ENCODE peak calls at places on chromosomes 13 and 19, in four cellular contexts. H, O, T and I are unnamed samples.

GRCh38 chr13:45331123-45331619 is 9.8 kb downstream of the TPT1 start:
- DNase-seq in H (no peak), O (no peak), T (no peak), I (no peak)

GRCh38 chr19:48135411-48135810 is 24.8 kb upstream of the PLA2G4C start:
- DNase-seq in H (no peak), O (peak; percentile 29), T (no peak), I (peak; percentile 14)

GRCh38 chr19:33767898-33768413 is 28.7 kb upstream of the KCTD15 start:
- DNase-seq in H (peak; percentile 92), O (peak; percentile 92), T (peak; percentile 29), I (peak; percentile 39)

GRCh38 chr19:37964109-37964508 is 57.1 kb downstream of the SIPA1L3 start:
- DNase-seq in H (no peak), O (no peak), T (no peak), I (peak; percentile 17)

GRCh38 chr13:111399776-111400505 is 79.5 kb downstream of the TEX29 start:
- DNase-seq in H (no peak), O (no peak), T (no peak), I (no peak)

GRCh38 chr13:83216521-83217245 is 665.6 kb downstream of the SLITRK1 start:
- DNase-seq in H (no peak), O (peak; percentile 11), T (no peak), I (peak; percentile 52)

GRCh38 chr13:86758116-86758515 is 913.1 kb upstream of the SLITRK5 start:
- DNase-seq in H (no peak), O (no peak), T (no peak), I (no peak)

GRCh38 chr19:11322269-11323024 is 17.0 kb downstream of the RAB3D start:
- DNase-seq in H (no peak), O (no peak), T (no peak), I (no peak)

GRCh38 chr19:47273313-47274070 is 1.2 kb upstream of the INAFM1 start:
- DNase-seq in H (peak; percentile 96), O (peak; percentile 95), T (peak; percentile 90), I (peak; percentile 98)

GRCh38 chr19:33208904-33209843 is 15.0 kb downstream of the LRP3 start:
- DNase-seq in H (no peak), O (no peak), T (no peak), I (no peak)

GRCh38 chr13:62524498-62524897 is 1108.8 kb upstream of the PCDH20 start:
- DNase-seq in H (peak; percentile 23), O (peak; percentile 5), T (no peak), I (no peak)

GRCh38 chr13:29817604-29818378 is 32.6 kb downstream of the UBL3 start:
- DNase-seq in H (no peak), O (no peak), T (peak; percentile 15), I (peak; percentile 56)

GRCh38 chr13:72314210-72314609 is 413.2 kb downstream of the MZT1 start:
- DNase-seq in H (no peak), O (no peak), T (no peak), I (no peak)

GRCh38 chr19:50909240-50910070 is 1.7 kb downstream of the KLK4 start:
- DNase-seq in H (peak; percentile 96), O (peak; percentile 99), T (no peak), I (peak; percentile 58)

GRCh38 chr19:35775298-35776101 is at the start of gene ARHGAP33:
- DNase-seq in H (peak; percentile 100), O (peak; percentile 100), T (peak; percentile 99), I (peak; percentile 100)

GRCh38 chr19:10228925-10229324 is 2.2 kb downstream of the S1PR2 start:
- DNase-seq in H (peak; percentile 67), O (peak; percentile 87), T (peak; percentile 48), I (peak; percentile 70)

GRCh38 chr19:1622007-1622406 is 16.7 kb upstream of the UQCR11 start:
- DNase-seq in H (no peak), O (no peak), T (no peak), I (no peak)
- H4K20me1 ChIP-seq in H (peaks cover 88% of the 10 kb centered on the region), O (peaks cover 21% of the 10 kb centered on the region), T (peaks cover 25% of the 10 kb centered on the region), I (no peaks in the 10 kb centered on the region)

GRCh38 chr19:55400281-55401087 is 7.1 kb downstream of the UBE2S start:
- DNase-seq in H (no peak), O (no peak), T (no peak), I (no peak)
- H3F3A ChIP-seq in H (peaks cover 65% of the 10 kb centered on the region), O (peaks cover 55% of the 10 kb centered on the region), T (peaks cover 38% of the 10 kb centered on the region), I (peaks cover 49% of the 10 kb centered on the region)

GRCh38 chr19:16834747-16835146 is 5.5 kb downstream of the SIN3B start:
- DNase-seq in H (no peak), O (no peak), T (no peak), I (peak; percentile 41)

GRCh38 chr19:16831531-16831930 is 2.3 kb downstream of the SIN3B start:
- DNase-seq in H (no peak), O (no peak), T (no peak), I (no peak)

GRCh38 chr19:16836906-16837362 is 7.7 kb downstream of the SIN3B start:
- DNase-seq in H (no peak), O (no peak), T (no peak), I (no peak)

GRCh38 chr19:16841391-16841926 is 12.3 kb downstream of the SIN3B start:
- DNase-seq in H (no peak), O (no peak), T (no peak), I (no peak)

DNA sequence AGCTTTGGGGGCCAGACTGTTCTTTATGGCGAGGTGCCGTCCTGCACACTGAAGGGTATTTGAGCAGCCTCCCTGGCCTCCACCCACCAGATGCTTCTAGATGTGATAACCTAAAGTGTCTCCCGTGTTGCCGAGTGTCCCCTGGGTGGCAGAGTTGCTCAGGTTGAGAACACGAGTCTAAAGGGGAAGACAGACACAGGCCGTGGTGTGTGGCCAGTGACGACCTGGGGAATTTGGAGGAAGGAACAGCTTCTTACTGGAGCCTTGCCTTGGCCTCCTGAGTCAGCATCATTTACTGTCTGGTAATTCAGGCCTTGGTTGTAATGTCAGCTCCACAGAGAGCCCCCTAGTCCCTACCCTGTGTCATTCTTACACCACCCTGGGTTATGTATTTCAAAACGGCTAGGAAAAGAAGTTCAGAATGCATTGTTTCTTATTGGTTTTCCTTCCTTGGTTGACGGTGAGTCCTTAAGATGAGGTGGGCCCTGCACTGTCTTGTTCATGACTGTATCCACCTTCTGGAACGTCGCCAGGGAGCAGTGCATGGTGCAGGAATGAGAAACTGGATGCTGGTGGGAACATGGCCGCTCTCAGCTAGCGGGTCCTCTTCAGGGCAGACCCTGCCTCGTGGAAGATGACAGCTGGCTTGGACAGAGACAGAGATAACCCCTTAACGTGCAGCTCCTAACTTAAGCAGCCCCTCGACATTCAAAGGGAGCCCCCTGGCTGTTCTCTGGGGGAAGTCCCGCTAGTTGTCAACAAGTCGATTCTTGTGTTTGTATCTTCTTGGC is 7.1 kb downstream of the SIN3B start:
- DNase-seq in H (peak; percentile 19), O (peak; percentile 51), T (no peak), I (peak; percentile 14)
- H4K20me1 ChIP-seq in H (peaks cover 3% of the 10 kb centered on the region), O (peaks cover 13% of the 10 kb centered on the region), T (no peaks in the 10 kb centered on the region), I (no peaks in the 10 kb centered on the region)

GRCh38 chr13:41459754-41460111 is 2.4 kb downstream of the RGCC start:
- DNase-seq in H (no peak), O (no peak), T (no peak), I (peak; percentile 30)
- H3F3A ChIP-seq in H (peaks cover 8% of the 10 kb centered on the region), O (peaks cover 5% of the 10 kb centered on the region), T (no peaks in the 10 kb centered on the region), I (peaks cover 10% of the 10 kb centered on the region)

DNA sequence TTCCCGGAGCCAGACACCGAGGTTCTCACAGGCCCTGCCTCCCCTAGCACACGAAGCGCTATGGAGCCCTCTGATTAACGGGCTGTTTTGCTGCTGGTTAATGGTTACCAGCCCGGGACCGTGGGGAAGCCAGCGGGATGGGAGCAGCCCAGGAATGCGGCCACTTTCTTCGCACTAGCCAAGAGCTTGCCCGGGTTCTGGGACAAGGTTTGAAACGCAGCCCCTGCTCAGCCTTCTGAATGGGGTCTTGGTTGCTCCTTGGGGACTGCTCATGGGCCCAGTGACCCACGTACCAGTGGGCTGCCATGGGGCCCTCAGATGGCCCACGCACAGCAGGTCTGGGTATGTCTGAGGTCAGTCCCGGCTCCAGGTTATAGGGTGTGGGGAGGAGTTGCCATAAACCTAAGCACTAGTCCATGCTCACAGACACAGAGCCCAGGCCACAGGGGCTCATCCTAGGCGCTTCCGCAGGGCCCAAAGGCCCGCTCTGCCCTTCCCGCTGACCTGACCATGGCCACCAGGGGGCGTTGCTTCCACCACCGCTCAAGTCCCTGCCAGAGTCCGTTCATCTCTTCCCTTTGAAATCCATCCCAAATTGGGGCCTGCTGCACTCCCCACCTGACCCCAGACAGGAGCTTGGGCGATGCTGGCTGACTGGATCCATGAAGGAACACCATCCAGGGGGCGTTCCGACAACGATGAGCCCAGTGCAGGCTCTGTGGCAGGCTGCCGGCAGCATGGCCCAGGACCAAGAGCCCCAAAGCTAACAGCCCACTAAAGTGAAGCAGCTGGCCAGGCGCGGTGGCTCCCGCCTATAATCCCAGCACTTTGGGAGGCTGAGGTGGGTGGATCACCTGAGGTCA is 31.5 kb upstream of the ISYNA1 start:
- DNase-seq in H (peak; percentile 82), O (peak; percentile 89), T (no peak), I (peak; percentile 76)
- H4K20me1 ChIP-seq in H (peaks cover 51% of the 10 kb centered on the region), O (peaks cover 10% of the 10 kb centered on the region), T (peaks cover 35% of the 10 kb centered on the region), I (peaks cover 6% of the 10 kb centered on the region)

DNA sequence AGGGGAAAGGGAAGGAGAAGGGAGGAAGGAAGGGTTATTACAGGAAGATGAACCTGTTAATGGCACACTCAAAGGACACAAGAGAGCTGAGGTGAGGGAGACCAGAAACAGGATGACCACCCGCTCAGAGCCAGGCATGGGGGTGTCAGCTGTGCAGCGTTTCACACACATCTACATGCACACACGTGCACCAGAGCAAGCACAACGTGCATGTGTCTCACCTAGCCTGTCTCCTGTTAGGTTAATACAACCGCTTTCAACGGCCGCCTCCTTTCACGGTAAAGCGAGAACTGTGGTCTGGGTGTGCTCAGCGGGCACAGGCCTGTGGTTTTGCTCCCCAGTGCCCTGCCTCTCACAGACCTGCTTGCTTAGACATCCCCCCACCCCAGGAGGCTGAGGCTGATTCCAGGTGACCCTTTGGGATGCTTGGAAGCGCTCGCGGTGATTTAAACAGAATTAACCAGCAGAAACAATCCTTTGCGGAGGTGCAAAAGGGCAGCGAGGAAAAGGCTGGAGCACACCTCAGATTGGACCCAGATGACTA is 27.4 kb downstream of the IRS2 start:
- DNase-seq in H (no peak), O (no peak), T (no peak), I (no peak)
- H3F3A ChIP-seq in H (no peaks in the 10 kb centered on the region), O (no peaks in the 10 kb centered on the region), T (no peaks in the 10 kb centered on the region), I (peaks cover 5% of the 10 kb centered on the region)

DNA sequence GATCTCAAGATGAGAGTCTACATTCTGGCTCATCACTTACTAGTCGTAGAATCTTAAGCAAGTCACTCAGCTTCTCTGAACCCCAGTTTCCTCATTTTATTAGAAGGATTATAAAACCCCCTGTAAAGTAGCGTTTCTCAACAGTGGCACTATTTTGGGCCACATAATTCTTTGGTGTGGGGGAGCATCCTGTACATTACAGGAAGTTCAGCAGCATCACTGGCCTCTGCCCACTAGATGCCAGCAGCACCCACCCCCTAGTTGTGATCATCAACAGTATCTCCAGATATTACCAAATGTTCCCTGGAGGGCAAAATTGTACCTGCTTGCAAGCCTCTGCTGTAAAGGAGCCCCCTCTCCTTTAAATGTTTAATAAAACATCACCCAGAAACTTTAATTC is 22.6 kb downstream of the STARD13 start:
- DNase-seq in H (no peak), O (no peak), T (no peak), I (no peak)
- H4K20me1 ChIP-seq in H (no peaks in the 10 kb centered on the region), O (no peaks in the 10 kb centered on the region), T (no peaks in the 10 kb centered on the region), I (no peaks in the 10 kb centered on the region)

GRCh38 chr13:27403252-27403678 is 21.2 kb upstream of the GTF3A start:
- DNase-seq in H (peak; percentile 61), O (peak; percentile 60), T (no peak), I (peak; percentile 79)
- H3F3A ChIP-seq in H (no peaks in the 10 kb centered on the region), O (no peaks in the 10 kb centered on the region), T (no peaks in the 10 kb centered on the region), I (peaks cover 18% of the 10 kb centered on the region)